ENCODE peak calls at places on chromosomes 4 and X, in nine cellular contexts. G is T-cell; H is stimulated activated CD4-positive, alpha-beta T cell treated with anti-CD3 and anti-CD28 coated beads, Interleukin-2, amount 100 ng/mL, for 48 hours; O is neuronal stem cell; D is activated CD8-positive, alpha-beta T cell treated with anti-CD3 and anti-CD28 coated beads for 36 hours; W is posterior cingulate gyrus; N is fibroblast of mammary gland; C is heart left ventricle; M is NCI-H1105. V is an unnamed sample.

GRCh38 chrX:118552501-118552900 is 56.9 kb downstream of the DOCK11 start:
- DNase-seq in D (no peak), N (peak; percentile 91), M (no peak), W (no peak), C (peak; percentile 34), G (no peak), O (no peak), H (no peak), V (no peak)

GRCh38 chrX:139890991-139891700 is 41.7 kb downstream of the ATP11C start:
- DNase-seq in O (no peak), H (no peak), G (no peak), D (no peak), M (no peak), W (no peak), N (peak; percentile 75), C (no peak), V (no peak)

GRCh38 chr4:162237676-162238075 is 73.9 kb upstream of the FSTL5 start:
- DNase-seq in D (no peak), W (no peak), H (no peak), M (no peak), N (no peak), C (no peak), O (no peak), G (no peak), V (no peak)

GRCh38 chr4:8164687-8165086 is 6.1 kb upstream of the ABLIM2 start:
- DNase-seq in N (no peak), M (no peak), D (no peak), G (no peak), H (no peak), W (no peak), C (no peak), O (no peak), V (no peak)

GRCh38 chrX:20229155-20229554 is 37.6 kb downstream of the RPS6KA3 start:
- DNase-seq in C (no peak), O (no peak), W (no peak), H (no peak), N (no peak), G (no peak), D (no peak), M (no peak), V (no peak)

GRCh38 chr4:7905461-7905915 is 34.2 kb downstream of the AFAP1 start:
- DNase-seq in D (no peak), O (no peak), M (no peak), C (no peak), W (no peak), G (no peak), H (no peak), N (peak; percentile 91), V (no peak)

GRCh38 chr4:54109226-54110018 is 9.5 kb downstream of the GSX2 start:
- DNase-seq in M (no peak), H (no peak), N (no peak), W (no peak), C (no peak), G (no peak), D (no peak), O (no peak), V (no peak)

GRCh38 chrX:23592741-23593140 is 74.6 kb upstream of the PRDX4 start:
- DNase-seq in H (no peak), W (no peak), O (no peak), C (no peak), D (no peak), M (no peak), G (no peak), N (no peak), V (no peak)

GRCh38 chr4:82230310-82230709 is 143.5 kb downstream of the HNRNPD start:
- DNase-seq in O (no peak), G (no peak), D (no peak), N (no peak), H (no peak), W (no peak), M (no peak), C (no peak), V (no peak)

GRCh38 chr4:71713611-71714203 is 70.2 kb downstream of the GC start:
- DNase-seq in M (peak; percentile 20), D (no peak), G (no peak), N (peak; percentile 69), O (no peak), W (no peak), C (no peak), H (no peak), V (peak; percentile 35)

GRCh38 chrX:120761810-120762209 is 113.9 kb downstream of the CT47B1 start:
- DNase-seq in D (no peak), G (no peak), O (no peak), W (no peak), N (peak; percentile 93), M (no peak), H (no peak), C (peak; percentile 35), V (no peak)